ENCODE peak calls at places on chromosomes 2 and 18, in six cellular contexts. E is sigmoid colon, S is HL-60, X is Panc1, Y is HepG2, R is GM23338. W is an unnamed sample.

GRCh38 chr18:13576598-13576997 is 149.8 kb downstream of the FAM210A start:
- DNase-seq in S (no peak), E (no peak), Y (no peak), R (no peak), X (no peak), W (no peak)

GRCh38 chr2:152740743-152741328 is 22.4 kb downstream of the ARL6IP6 start:
- DNase-seq in S (no peak), Y (peak), X (peak), E (no peak), R (peak), W (no peak)

GRCh38 chr2:168577885-168578284 is 121.8 kb downstream of the CERS6 start:
- DNase-seq in Y (no peak), E (no peak), S (no peak), X (no peak), R (no peak), W (no peak)

GRCh38 chr18:519019-519879 is 18.7 kb upstream of the COLEC12 start:
- DNase-seq in X (no peak), R (no peak), E (peak), Y (no peak), S (peak), W (no peak)

GRCh38 chr2:84942964-84943421 is 28.0 kb upstream of the KCMF1 start:
- DNase-seq in R (no peak), Y (no peak), S (no peak), E (peak), X (no peak), W (no peak)

GRCh38 chr2:153388246-153388645 is 90.3 kb downstream of the RPRM start:
- DNase-seq in R (no peak), X (no peak), E (no peak), Y (no peak), S (no peak), W (no peak)

GRCh38 chr18:9683418-9684396 is 24.4 kb upstream of the RAB31 start:
- DNase-seq in Y (peak), S (peak), E (no peak), X (no peak), R (peak), W (peak)

GRCh38 chr2:224781400-224781799 is 65.2 kb upstream of the CCDC195 start:
- DNase-seq in Y (no peak), R (no peak), S (no peak), X (no peak), E (no peak), W (no peak)

GRCh38 chr2:60992985-60993392 is 24.5 kb upstream of the PEX13 start:
- DNase-seq in X (no peak), S (peak), E (no peak), Y (no peak), R (no peak), W (no peak)

GRCh38 chr2:217804786-217805678 is 197.8 kb downstream of the TNS1 start:
- DNase-seq in R (no peak), X (no peak), E (peak), Y (no peak), S (no peak), W (no peak)

GRCh38 chr2:140861666-140862065 is 1269.2 kb downstream of the LRP1B start:
- DNase-seq in Y (no peak), S (no peak), E (no peak), X (no peak), R (no peak), W (no peak)

GRCh38 chr2:233061591-233062446 is 1.7 kb downstream of the INPP5D start:
- DNase-seq in X (no peak), S (peak), E (peak), Y (peak), R (peak), W (no peak)

GRCh38 chr18:12434541-12434929 is 26.8 kb downstream of the PRELID3A start:
- DNase-seq in S (no peak), E (no peak), X (no peak), Y (no peak), R (no peak), W (no peak)

GRCh38 chr2:221130431-221130830 is 441.7 kb downstream of the EPHA4 start:
- DNase-seq in E (no peak), S (no peak), R (no peak), Y (no peak), X (no peak), W (no peak)

GRCh38 chr2:68434981-68435380 is 32.1 kb downstream of the FBXO48 start:
- DNase-seq in X (no peak), R (no peak), E (no peak), S (peak), Y (no peak), W (no peak)

GRCh38 chr2:47805850-47806249 is 22.9 kb downstream of the MSH6 start:
- DNase-seq in E (no peak), R (no peak), S (no peak), X (no peak), Y (no peak), W (no peak)

GRCh38 chr2:110852541-110853263 is 120.3 kb downstream of the ACOXL start:
- DNase-seq in E (no peak), Y (no peak), R (no peak), X (no peak), S (no peak), W (no peak)

GRCh38 chr2:237546040-237546875 is 20.1 kb upstream of the PRLH start:
- DNase-seq in R (no peak), E (no peak), Y (no peak), S (no peak), X (no peak), W (no peak)

GRCh38 chr2:197286805-197287595 is 23.6 kb downstream of the ANKRD44 start:
- DNase-seq in E (peak), R (no peak), Y (peak), X (peak), S (peak), W (no peak)

GRCh38 chr2:209113030-209113429 is 310.8 kb upstream of the MAP2 start:
- DNase-seq in S (no peak), E (no peak), R (peak), X (no peak), Y (no peak), W (no peak)

GRCh38 chr18:12574494-12575185 is 83.3 kb downstream of the SPIRE1 start:
- DNase-seq in E (no peak), Y (no peak), R (no peak), X (no peak), S (no peak), W (no peak)

GRCh38 chr2:199869227-199869541 is 18.2 kb upstream of the FTCDNL1 start:
- DNase-seq in X (no peak), Y (no peak), R (peak), E (no peak), S (no peak), W (no peak)

GRCh38 chr2:105802587-105802986 is 57.9 kb downstream of the NCK2 start:
- DNase-seq in Y (no peak), S (no peak), E (no peak), X (no peak), R (no peak), W (no peak)

GRCh38 chr2:140061240-140061639 is 1281.0 kb upstream of the NXPH2 start:
- DNase-seq in X (no peak), S (no peak), E (no peak), Y (no peak), R (no peak), W (no peak)

GRCh38 chr2:173822889-173823485 is 142.2 kb downstream of the SP3 start:
- DNase-seq in E (no peak), R (no peak), S (no peak), X (no peak), Y (no peak), W (no peak)

GRCh38 chr18:79942211-79942610 is 9.2 kb downstream of the SLC66A2 start:
- DNase-seq in S (no peak), Y (no peak), R (no peak), E (no peak), X (no peak), W (no peak)

GRCh38 chr18:22171839-22172582 is 2.6 kb downstream of the GATA6 start:
- DNase-seq in S (no peak), Y (no peak), X (no peak), E (no peak), R (no peak), W (no peak)

GRCh38 chr2:27086090-27086721 is 366 bp upstream of the KHK start:
- DNase-seq in X (peak), Y (peak), E (peak), S (peak), R (peak), W (no peak)

GRCh38 chr2:27085670-27086089 is 892 bp upstream of the KHK start:
- DNase-seq in E (peak), Y (no peak), R (peak), X (peak), S (peak), W (no peak)

GRCh38 chr2:27084297-27085061 is 2.1 kb upstream of the KHK start:
- DNase-seq in S (no peak), R (no peak), X (no peak), Y (no peak), E (no peak), W (no peak)

GRCh38 chr2:27083410-27084296 is 2.9 kb upstream of the KHK start:
- DNase-seq in S (no peak), E (no peak), X (no peak), R (no peak), Y (peak), W (no peak)

GRCh38 chr2:27085062-27085669 is 1.4 kb upstream of the KHK start:
- DNase-seq in Y (no peak), X (no peak), S (no peak), R (no peak), E (no peak), W (no peak)
- H3K4me3 ChIP-seq in Y (peak), X (peak), S (no peak), R (peak), E (peak), W (peak)

DNA sequence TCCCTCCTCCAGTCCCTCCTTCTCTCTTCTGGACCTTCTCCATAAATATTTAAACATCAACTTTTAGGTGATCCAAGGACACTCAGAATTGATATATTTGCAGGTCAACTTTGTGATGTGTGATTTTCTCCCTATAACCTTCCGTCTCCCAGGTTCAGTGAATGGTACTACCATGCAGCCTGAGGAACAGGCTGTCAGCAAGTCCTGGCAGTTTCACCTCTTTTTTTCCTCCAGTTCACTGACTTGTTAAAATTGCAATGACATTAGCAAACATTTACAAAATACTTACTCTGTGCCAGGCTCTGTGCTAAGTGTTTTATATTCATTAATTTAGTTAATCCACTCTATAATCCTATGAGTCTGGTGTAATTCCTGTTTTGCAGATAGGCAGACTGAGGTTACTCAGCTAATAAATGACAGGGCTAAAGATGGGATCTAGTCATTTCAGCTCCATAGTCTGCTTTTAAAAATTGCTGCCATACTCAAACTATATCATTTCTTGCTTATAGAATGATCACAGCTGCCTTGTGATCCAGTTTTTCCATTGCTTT is 7.9 kb downstream of the SLC3A1 start:
- DNase-seq in X (no peak), R (no peak), S (no peak), Y (no peak), E (no peak), W (no peak)
- TF ChIP-seq POLR2AphosphoS5 in X (no peak), R (no peak), S (no peak), Y (no peak), E (no peak), W (no peak)

GRCh38 chr2:54570925-54571694 is 115.0 kb downstream of the SPTBN1 start:
- DNase-seq in R (no peak), X (peak), S (peak), Y (peak), E (peak), W (no peak)

GRCh38 chr2:54568876-54569298 is 112.8 kb downstream of the SPTBN1 start:
- DNase-seq in E (no peak), R (no peak), Y (no peak), X (no peak), S (no peak), W (no peak)

GRCh38 chr2:54570321-54570881 is 114.3 kb downstream of the SPTBN1 start:
- DNase-seq in E (no peak), S (no peak), X (no peak), Y (no peak), R (no peak), W (no peak)

GRCh38 chr2:54572262-54572635 is 116.1 kb downstream of the SPTBN1 start:
- DNase-seq in Y (peak), X (no peak), S (no peak), E (no peak), R (no peak), W (no peak)

DNA sequence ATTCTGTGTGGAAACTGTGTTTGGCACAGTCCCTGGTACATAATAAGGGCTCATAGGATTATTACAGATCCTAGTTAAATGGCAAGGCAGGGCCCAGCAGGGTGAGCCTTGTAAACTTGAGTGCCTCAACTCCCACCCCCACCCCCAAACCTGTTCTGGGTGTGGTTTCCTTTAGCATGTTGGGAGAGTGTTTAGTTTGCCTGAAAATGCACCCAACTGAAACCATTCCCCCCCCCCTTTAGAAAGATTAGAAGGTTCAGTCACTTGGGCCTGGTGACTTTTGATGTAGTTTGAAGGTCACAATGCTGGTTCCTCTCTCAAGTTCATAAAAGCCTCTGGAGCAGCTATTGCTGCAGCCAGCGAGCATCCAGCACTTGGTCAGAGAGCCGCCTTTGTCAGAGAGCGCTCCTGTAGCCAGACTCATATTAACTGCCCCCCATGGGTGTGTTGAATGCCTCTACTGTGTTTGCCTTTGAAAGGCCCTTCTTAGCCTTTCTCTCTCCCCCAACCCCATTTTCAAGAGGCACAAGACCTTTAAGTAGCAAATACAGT is 113.7 kb downstream of the SPTBN1 start:
- DNase-seq in R (no peak), S (no peak), E (no peak), Y (no peak), X (no peak), W (no peak)
- H3K4me3 ChIP-seq in R (peak), S (no peak), E (no peak), Y (no peak), X (no peak), W (no peak)

GRCh38 chr18:62336618-62337017 is 11.5 kb downstream of the TNFRSF11A start:
- DNase-seq in X (no peak), Y (no peak), S (no peak), E (no peak), R (no peak), W (no peak)
- TF ChIP-seq POLR2AphosphoS5 in X (no peak), Y (no peak), S (no peak), E (no peak), R (no peak), W (no peak)

DNA sequence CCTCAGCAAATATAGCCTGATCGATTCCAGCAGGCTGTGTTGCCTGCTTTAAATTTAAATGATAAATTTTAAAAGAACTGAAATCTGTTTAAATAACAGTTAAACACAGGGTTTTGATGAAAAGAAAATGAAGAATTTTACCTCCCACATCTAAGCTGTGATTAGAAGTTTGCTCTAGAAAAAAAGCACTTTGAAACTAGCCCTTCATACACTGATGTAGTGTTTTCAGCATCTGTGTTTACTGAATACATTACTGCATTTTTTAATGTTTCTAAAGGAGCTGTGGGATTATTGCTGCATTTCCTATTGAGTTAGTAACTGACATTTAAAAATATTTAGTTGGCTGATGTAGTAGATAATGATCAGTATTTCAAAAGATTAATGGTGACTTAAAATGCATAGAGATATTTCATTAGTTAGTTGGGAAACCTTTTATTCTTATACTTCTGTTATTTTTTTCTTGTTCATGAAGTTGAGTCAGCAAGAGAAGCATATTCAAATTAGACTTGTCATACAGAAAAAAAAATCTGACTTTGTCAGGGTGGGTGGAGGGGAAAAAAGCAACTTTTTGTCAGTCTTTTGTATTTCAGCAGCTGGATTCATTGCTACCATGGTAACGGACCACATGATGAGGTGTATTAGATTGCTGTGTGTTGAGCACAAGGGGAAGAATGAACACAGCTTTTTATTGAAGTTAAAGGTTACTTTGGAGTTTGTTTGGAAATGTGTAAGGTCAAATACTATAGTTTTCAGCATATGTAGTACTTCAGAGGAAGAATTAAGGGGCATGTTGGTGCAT is at the start of gene DTNA:
- DNase-seq in Y (no peak), E (no peak), S (no peak), R (peak), X (no peak), W (no peak)
- H3K4me3 ChIP-seq in Y (no peak), E (peak), S (no peak), R (no peak), X (peak), W (peak)

GRCh38 chr2:207133493-207133861 is 32.3 kb downstream of the KLF7 start:
- DNase-seq in X (no peak), R (peak), S (no peak), E (no peak), Y (no peak), W (no peak)

GRCh38 chr2:207135801-207136457 is 29.8 kb downstream of the KLF7 start:
- DNase-seq in E (no peak), R (no peak), S (peak), X (no peak), Y (no peak), W (no peak)

GRCh38 chr2:207135340-207135739 is 30.4 kb downstream of the KLF7 start:
- DNase-seq in S (no peak), R (no peak), E (no peak), X (no peak), Y (no peak), W (no peak)

GRCh38 chr2:207131634-207132418 is 33.9 kb downstream of the KLF7 start:
- DNase-seq in Y (no peak), X (no peak), R (no peak), S (no peak), E (no peak), W (no peak)

GRCh38 chr2:207133862-207134519 is 31.8 kb downstream of the KLF7 start:
- DNase-seq in R (peak), E (peak), S (peak), X (peak), Y (no peak), W (peak)
- TF ChIP-seq POLR2AphosphoS5 in R (no peak), E (peak), S (no peak), X (no peak), Y (no peak), W (no peak)

DNA sequence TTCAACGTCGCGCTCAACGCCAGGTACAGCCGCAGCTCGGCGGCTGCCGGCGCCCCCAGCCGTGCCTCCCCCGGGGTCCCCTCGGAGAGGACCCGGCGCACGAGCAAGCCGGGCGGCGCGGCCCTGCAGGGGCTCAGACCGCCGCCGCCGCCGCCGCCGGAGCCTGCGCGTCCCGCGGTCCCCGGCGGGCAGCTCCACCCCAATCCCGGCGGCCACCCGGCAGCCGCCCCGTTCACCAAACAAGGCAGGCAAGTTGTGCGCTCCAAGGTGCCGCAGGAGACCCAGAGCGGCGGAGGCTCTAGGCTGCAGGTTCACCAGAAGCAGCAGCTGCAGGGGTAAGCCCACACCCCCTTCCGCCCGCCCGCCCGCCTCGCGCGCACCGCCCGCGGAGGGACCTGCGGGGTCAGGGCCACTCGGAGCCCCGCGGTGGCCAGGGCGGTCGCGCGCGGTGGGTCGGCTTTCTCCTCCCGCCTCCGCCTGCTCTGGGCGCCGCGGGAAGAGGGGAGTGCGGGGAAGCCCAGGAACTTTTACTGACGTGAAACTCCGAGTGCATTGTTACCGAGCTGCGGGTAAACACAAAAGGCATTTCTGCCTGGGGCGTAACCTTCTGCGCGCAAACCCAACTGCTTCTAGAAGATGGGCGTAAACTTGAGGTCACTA is 861 bp downstream of the LTBP1 start:
- DNase-seq in E (peak), Y (no peak), S (peak), R (peak), X (no peak), W (no peak)
- H3K4me3 ChIP-seq in E (peak), Y (peak), S (peak), R (peak), X (peak), W (peak)